ENCODE peak calls at places on chromosomes 11 and 22, in six cellular contexts. J, Q, R, S, E and L are unnamed samples. For H3K27me3, the result is how much of the 10 kb centered on the place peaks cover.

GRCh38 chr22:25966448-25966913 is 202.8 kb upstream of the SEZ6L start:
- DNase-seq in J (no peak), Q (no peak), R (peak), S (no peak), E (no peak), L (no peak)

GRCh38 chr11:3954448-3955298 is 99.2 kb downstream of the STIM1 start:
- DNase-seq in J (no peak), Q (no peak), R (no peak), S (no peak), E (no peak), L (no peak)

GRCh38 chr11:1564535-1565172 is 7.4 kb downstream of the DUSP8 start:
- DNase-seq in J (peak), Q (peak), R (peak), S (peak), E (no peak), L (peak)

GRCh38 chr11:444397-445144 is 2.8 kb upstream of the ANO9 start:
- DNase-seq in J (no peak), Q (no peak), R (no peak), S (no peak), E (no peak), L (no peak)

GRCh38 chr22:44312766-44313165 is at the start of gene SHISAL1:
- DNase-seq in J (no peak), Q (peak), R (no peak), S (no peak), E (no peak), L (no peak)

GRCh38 chr22:36578619-36579018 is 49.7 kb upstream of the EIF3D start:
- DNase-seq in J (no peak), Q (no peak), R (no peak), S (no peak), E (no peak), L (no peak)

GRCh38 chr22:16959345-16959930 is 48.6 kb downstream of the GAB4 start:
- DNase-seq in J (no peak), Q (no peak), R (no peak), S (no peak), E (no peak), L (no peak)

GRCh38 chr22:44648085-44648820 is 53.8 kb upstream of the PRR5 start:
- DNase-seq in J (no peak), Q (no peak), R (peak), S (no peak), E (no peak), L (no peak)

GRCh38 chr11:24585192-24585591 is 88.3 kb downstream of the LUZP2 start:
- DNase-seq in J (no peak), Q (no peak), R (no peak), S (no peak), E (no peak), L (no peak)

GRCh38 chr22:42500164-42500835 is 19.3 kb downstream of the RRP7A start:
- DNase-seq in J (no peak), Q (peak), R (no peak), S (peak), E (peak), L (peak)

GRCh38 chr11:134052988-134053945 is 15.6 kb upstream of the JAM3 start:
- DNase-seq in J (no peak), Q (no peak), R (peak), S (no peak), E (no peak), L (no peak)

GRCh38 chr11:74634537-74634936 is 42.2 kb downstream of the POLD3 start:
- DNase-seq in J (no peak), Q (peak), R (peak), S (no peak), E (no peak), L (no peak)

GRCh38 chr11:113153847-113154246 is 160.5 kb upstream of the TTC12 start:
- DNase-seq in J (no peak), Q (no peak), R (no peak), S (no peak), E (no peak), L (no peak)

GRCh38 chr22:32050678-32051515 is 7.8 kb downstream of the SLC5A1 start:
- DNase-seq in J (peak), Q (no peak), R (no peak), S (no peak), E (no peak), L (peak)

GRCh38 chr11:17544181-17544622 is at the start of gene USH1C:
- DNase-seq in J (no peak), Q (no peak), R (no peak), S (no peak), E (no peak), L (no peak)

GRCh38 chr11:121554552-121554951 is 101.8 kb upstream of the SORL1-AS1 start:
- DNase-seq in J (no peak), Q (no peak), R (no peak), S (no peak), E (no peak), L (no peak)

GRCh38 chr11:44568358-44568705 is 2.9 kb downstream of the CD82 start:
- DNase-seq in J (no peak), Q (no peak), R (no peak), S (no peak), E (no peak), L (peak)

DNA sequence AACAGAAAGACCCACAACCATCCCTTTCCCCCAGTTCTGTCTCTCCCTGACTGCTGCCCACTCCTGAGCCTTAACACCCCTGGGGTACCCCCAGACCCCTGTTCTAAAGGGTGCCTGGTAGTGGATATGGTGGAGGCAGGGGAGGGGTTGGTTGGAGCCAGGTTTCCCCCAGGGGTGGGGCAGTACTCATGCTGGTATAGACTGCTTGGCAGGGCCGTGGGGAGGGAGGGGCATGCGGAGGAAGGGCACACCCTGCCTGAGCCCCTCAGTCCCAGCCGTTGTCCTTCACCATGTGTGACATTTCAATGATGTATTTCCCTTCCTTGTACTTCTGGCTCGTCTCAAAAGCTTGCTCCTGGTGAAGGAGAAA is 4.0 kb downstream of the YPEL4 start:
- DNase-seq in J (no peak), Q (peak), R (no peak), S (peak), E (no peak), L (no peak)
- H3K27me3 ChIP-seq in J (under half), Q (under half), R (under half), S (under half), E (under half), L (under half)

DNA sequence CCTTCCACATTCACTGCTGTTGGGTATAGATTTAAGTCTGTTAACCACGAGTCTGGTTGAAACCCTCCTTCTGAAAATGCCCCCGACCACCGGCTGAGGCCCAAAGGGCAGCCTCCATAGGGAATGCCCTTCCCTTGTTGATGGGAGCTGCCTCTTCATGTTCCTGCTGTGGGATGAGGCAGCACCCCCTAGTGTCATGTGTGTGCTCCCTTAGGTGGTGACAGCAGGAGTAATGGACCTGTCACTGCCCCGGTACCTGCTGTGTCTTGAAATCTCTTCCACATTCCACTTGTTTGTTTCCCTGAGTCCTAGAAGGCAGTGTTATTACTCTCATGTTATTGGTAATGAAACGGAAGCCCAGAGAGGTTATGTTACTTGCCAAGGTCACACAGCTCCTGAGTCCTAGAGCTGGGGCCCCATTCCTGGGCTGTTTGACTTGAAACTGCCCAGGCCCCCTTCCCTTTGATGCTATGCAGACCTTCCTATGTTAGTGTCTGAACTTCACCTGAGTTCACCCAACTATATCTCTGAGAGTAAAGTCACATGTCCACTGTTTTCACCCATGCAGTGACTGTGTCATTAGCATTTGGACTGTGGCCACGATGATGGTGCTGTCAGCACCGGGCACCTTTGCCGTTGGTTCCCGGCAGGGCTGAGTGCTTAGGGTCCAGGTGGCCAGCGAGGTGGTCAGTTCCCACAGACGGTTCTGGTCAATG is 234.3 kb downstream of the TBC1D22A start:
- DNase-seq in J (no peak), Q (no peak), R (peak), S (no peak), E (no peak), L (no peak)
- TF ChIP-seq CTCF in J (peak), Q (no peak), R (peak), S (no peak), E (no peak), L (no peak)

GRCh38 chr11:124861670-124862069 is 3.6 kb upstream of the ROBO3 start:
- DNase-seq in J (no peak), Q (no peak), R (no peak), S (peak), E (no peak), L (no peak)

GRCh38 chr11:124864176-124864891 is 898 bp upstream of the ROBO3 start:
- DNase-seq in J (no peak), Q (no peak), R (no peak), S (no peak), E (no peak), L (no peak)

GRCh38 chr11:124864892-124865180 is 396 bp upstream of the ROBO3 start:
- DNase-seq in J (no peak), Q (no peak), R (no peak), S (peak), E (no peak), L (no peak)

GRCh38 chr11:124863826-124864165 is 1.4 kb upstream of the ROBO3 start:
- DNase-seq in J (no peak), Q (no peak), R (no peak), S (peak), E (no peak), L (no peak)

DNA sequence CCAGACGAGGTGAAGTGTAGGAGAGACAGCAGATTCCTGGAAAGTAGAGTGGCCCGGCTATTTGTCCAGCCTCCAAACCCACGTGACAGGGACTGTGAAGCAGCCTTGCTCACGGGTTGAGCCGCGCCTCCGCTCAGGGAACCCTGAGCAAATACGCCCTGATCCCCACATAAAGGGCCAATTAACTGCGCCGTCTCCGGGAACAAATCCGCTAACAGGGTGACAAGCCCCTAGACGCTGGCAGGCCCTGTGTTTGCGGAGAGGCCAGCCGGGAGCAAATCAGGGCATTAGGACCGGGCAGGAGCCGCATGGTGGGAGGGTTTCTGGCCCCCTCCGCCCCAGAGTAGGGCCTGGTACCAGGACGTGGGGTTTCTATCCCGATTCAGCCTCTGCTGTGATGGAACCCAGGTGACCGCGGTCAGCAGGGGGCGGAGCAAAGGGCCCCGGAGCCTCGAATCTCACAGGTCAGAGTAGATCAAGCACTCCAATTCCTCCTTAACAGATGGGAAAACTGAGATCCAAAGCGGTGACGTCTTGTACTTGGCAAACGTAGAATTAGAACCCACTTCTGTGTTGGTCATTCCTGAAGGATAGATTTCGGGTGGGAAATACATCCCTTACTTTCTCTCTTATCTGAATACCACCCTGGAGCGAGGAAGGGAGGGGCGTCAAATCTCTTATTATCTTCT is 2.0 kb upstream of the ROBO3 start:
- DNase-seq in J (no peak), Q (no peak), R (peak), S (peak), E (no peak), L (peak)
- H3K27me3 ChIP-seq in J (half or more), Q (half or more), R (under half), S (under half), E (under half), L (half or more)

GRCh38 chr11:124122123-124122522 is 6.9 kb downstream of the VWA5A start:
- DNase-seq in J (no peak), Q (no peak), R (no peak), S (no peak), E (no peak), L (no peak)

GRCh38 chr11:124119103-124119502 is 3.9 kb downstream of the VWA5A start:
- DNase-seq in J (no peak), Q (no peak), R (no peak), S (no peak), E (no peak), L (no peak)

DNA sequence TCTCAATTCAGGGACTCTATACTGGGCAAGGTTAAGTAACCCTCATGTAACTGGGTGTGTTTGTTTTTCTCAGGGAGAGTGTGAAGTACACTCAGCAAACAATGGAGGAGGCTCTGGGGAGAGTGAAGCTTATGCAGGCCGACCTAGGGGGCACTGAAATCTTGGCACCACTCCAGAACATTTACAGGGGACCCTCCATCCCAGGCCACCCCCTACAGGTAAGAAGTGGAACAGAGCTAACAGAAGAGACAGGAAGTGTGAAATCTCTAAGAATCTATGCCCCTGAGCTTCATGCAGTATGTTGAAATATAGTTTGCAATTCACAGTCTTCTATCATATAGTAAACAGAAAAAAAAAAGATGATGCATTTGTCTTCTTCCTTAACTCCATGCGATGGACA is 8.3 kb downstream of the VWA5A start:
- DNase-seq in J (no peak), Q (no peak), R (no peak), S (no peak), E (no peak), L (no peak)
- TF ChIP-seq CTCF in J (no peak), Q (no peak), R (no peak), S (no peak), E (no peak), L (no peak)

DNA sequence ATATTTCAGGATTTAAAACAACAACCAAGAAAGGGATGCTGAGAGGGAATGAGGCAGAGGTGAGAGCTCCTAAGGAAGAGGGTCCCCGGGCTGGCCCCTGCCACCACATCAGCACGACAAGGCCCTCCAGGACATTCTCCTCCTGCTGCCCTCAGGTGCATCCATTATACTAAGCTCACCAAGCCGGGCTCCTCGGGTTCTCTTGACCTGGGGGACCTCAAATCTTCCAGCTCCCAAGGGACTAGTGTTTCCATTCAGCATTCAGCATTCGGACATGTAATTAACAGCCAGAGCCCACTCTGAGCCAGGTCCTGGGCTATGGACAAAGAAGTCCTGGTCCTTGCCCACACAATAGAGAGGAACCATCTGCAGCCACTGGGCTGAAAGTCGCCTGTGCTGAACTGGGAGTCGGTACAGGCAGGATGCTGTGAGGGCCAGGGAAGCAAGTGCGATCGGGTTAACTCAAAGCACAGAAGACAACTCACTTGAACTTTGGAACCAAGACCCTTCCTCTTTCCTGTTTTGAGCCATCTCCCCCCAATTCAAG is 29.3 kb upstream of the OAF start:
- DNase-seq in J (no peak), Q (peak), R (no peak), S (no peak), E (no peak), L (no peak)
- H3K27me3 ChIP-seq in J (under half), Q (under half), R (under half), S (under half), E (under half), L (under half)